ENCODE peak calls at places on chromosomes 11 and 22, in six cellular contexts. One of them, this sample, is unnamed.

GRCh38 chr11:30860970-30861369 is 274.8 kb upstream of the MPPED2 start:
- DNase-seq in T-helper 2 cell: no peak
- DNase-seq in fibroblast of mammary gland: no peak
- DNase-seq in SK-N-DZ: no peak
- DNase-seq in kidney epithelial cell: no peak
- DNase-seq in lower leg skin: no peak
- DNase-seq in this sample: no peak

GRCh38 chr11:113562981-113563461 is 87.8 kb upstream of the DRD2 start:
- DNase-seq in T-helper 2 cell: no peak
- DNase-seq in fibroblast of mammary gland: peak; percentile 4
- DNase-seq in SK-N-DZ: no peak
- DNase-seq in kidney epithelial cell: no peak
- DNase-seq in lower leg skin: no peak
- DNase-seq in this sample: no peak

GRCh38 chr11:19683141-19683805 is 29.4 kb upstream of the NAV2 start:
- DNase-seq in T-helper 2 cell: no peak
- DNase-seq in fibroblast of mammary gland: peak; percentile 42
- DNase-seq in SK-N-DZ: no peak
- DNase-seq in kidney epithelial cell: no peak
- DNase-seq in lower leg skin: peak; percentile 76
- DNase-seq in this sample: peak; percentile 31

GRCh38 chr22:35330258-35330861 is 30.7 kb downstream of the TOM1 start:
- DNase-seq in T-helper 2 cell: no peak
- DNase-seq in fibroblast of mammary gland: peak; percentile 92
- DNase-seq in SK-N-DZ: no peak
- DNase-seq in kidney epithelial cell: no peak
- DNase-seq in lower leg skin: peak; percentile 89
- DNase-seq in this sample: no peak

GRCh38 chr22:45208993-45209838 is 31.5 kb downstream of the KIAA0930 start:
- DNase-seq in T-helper 2 cell: no peak
- DNase-seq in fibroblast of mammary gland: peak; percentile 93
- DNase-seq in SK-N-DZ: peak; percentile 49
- DNase-seq in kidney epithelial cell: no peak
- DNase-seq in lower leg skin: no peak
- DNase-seq in this sample: peak; percentile 34

GRCh38 chr11:126874831-126875230 is 125.7 kb downstream of the KIRREL3 start:
- DNase-seq in T-helper 2 cell: no peak
- DNase-seq in fibroblast of mammary gland: no peak
- DNase-seq in SK-N-DZ: no peak
- DNase-seq in kidney epithelial cell: no peak
- DNase-seq in lower leg skin: no peak
- DNase-seq in this sample: no peak

GRCh38 chr11:82864268-82864667 is 36.0 kb downstream of the PRCP start:
- DNase-seq in T-helper 2 cell: no peak
- DNase-seq in fibroblast of mammary gland: peak; percentile 80
- DNase-seq in SK-N-DZ: peak; percentile 32
- DNase-seq in kidney epithelial cell: no peak
- DNase-seq in lower leg skin: peak; percentile 77
- DNase-seq in this sample: no peak

GRCh38 chr11:12744831-12745502 is 70.7 kb downstream of the TEAD1 start:
- DNase-seq in T-helper 2 cell: no peak
- DNase-seq in fibroblast of mammary gland: no peak
- DNase-seq in SK-N-DZ: peak; percentile 30
- DNase-seq in kidney epithelial cell: no peak
- DNase-seq in lower leg skin: no peak
- DNase-seq in this sample: no peak

GRCh38 chr11:3949132-3949531 is 93.7 kb downstream of the STIM1 start:
- DNase-seq in T-helper 2 cell: no peak
- DNase-seq in fibroblast of mammary gland: no peak
- DNase-seq in SK-N-DZ: no peak
- DNase-seq in kidney epithelial cell: no peak
- DNase-seq in lower leg skin: no peak
- DNase-seq in this sample: no peak

This sample was measured in thoracic aorta.